ENCODE peak calls at places on chromosomes 1 and 21, in ten cellular contexts. H is type B pancreatic cell; J is fibroblast of lung; T is GM13976; D is mesothelial cell of epicardium; S is CD8-positive, alpha-beta T cell; K is IMR-90; R is NB4; B is neural progenitor cell; P is osteoblast. C is an unnamed sample.

GRCh38 chr1:198443374-198444233 is 96.9 kb downstream of the ATP6V1G3 start:
- DNase-seq in J (peak), P (peak), R (peak), K (peak), T (no peak), S (no peak), H (no peak), D (no peak), B (no peak), C (peak)

GRCh38 chr1:34982820-34983376 is 2.2 kb downstream of the TMEM35B start:
- DNase-seq in P (no peak), S (no peak), J (no peak), H (no peak), T (no peak), D (no peak), K (no peak), B (no peak), R (peak), C (no peak)

GRCh38 chr1:81512242-81512641 is 288.5 kb upstream of the ADGRL2 start:
- DNase-seq in D (no peak), T (no peak), J (no peak), H (no peak), P (no peak), K (no peak), R (no peak), B (no peak), S (no peak), C (no peak)

GRCh38 chr21:20946701-20947100 is 51.5 kb upstream of the NCAM2 start:
- DNase-seq in S (no peak), T (no peak), H (no peak), B (no peak), R (peak), K (no peak), P (no peak), J (no peak), D (no peak), C (no peak)

GRCh38 chr1:5847013-5847654 is 145.1 kb downstream of the NPHP4 start:
- DNase-seq in T (no peak), S (no peak), P (peak), K (peak), D (peak), J (peak), R (peak), B (peak), H (no peak), C (no peak)

GRCh38 chr1:59115865-59116264 is 181.0 kb upstream of the FGGY start:
- DNase-seq in P (no peak), B (no peak), K (no peak), S (no peak), R (no peak), J (no peak), D (no peak), T (no peak), H (no peak), C (no peak)

GRCh38 chr1:236066828-236067386 is 2.0 kb upstream of the NID1 start:
- DNase-seq in H (no peak), R (peak), P (no peak), D (no peak), T (peak), K (no peak), S (peak), B (no peak), J (no peak), C (no peak)

GRCh38 chr1:162851341-162851740 is 9.6 kb downstream of the CCDC190 start:
- DNase-seq in J (no peak), K (no peak), D (no peak), B (no peak), R (no peak), P (no peak), H (no peak), T (no peak), S (no peak), C (no peak)

GRCh38 chr1:117686907-117687306 is 81.1 kb downstream of the TENT5C start:
- DNase-seq in T (no peak), K (peak), S (no peak), D (no peak), H (no peak), R (no peak), B (no peak), J (peak), P (no peak), C (no peak)

GRCh38 chr1:18812540-18812939 is 46.9 kb downstream of the TAS1R2 start:
- DNase-seq in S (no peak), T (no peak), K (no peak), P (no peak), J (no peak), R (no peak), D (no peak), H (no peak), B (no peak), C (no peak)

GRCh38 chr1:7386226-7387052 is 384.7 kb upstream of the VAMP3 start:
- DNase-seq in H (peak), S (no peak), T (no peak), K (no peak), R (no peak), P (no peak), J (peak), B (no peak), D (no peak), C (no peak)

GRCh38 chr1:7299994-7300393 is 471.1 kb upstream of the VAMP3 start:
- DNase-seq in H (no peak), T (no peak), R (no peak), P (peak), D (no peak), J (peak), K (peak), S (no peak), B (no peak), C (no peak)

DNA sequence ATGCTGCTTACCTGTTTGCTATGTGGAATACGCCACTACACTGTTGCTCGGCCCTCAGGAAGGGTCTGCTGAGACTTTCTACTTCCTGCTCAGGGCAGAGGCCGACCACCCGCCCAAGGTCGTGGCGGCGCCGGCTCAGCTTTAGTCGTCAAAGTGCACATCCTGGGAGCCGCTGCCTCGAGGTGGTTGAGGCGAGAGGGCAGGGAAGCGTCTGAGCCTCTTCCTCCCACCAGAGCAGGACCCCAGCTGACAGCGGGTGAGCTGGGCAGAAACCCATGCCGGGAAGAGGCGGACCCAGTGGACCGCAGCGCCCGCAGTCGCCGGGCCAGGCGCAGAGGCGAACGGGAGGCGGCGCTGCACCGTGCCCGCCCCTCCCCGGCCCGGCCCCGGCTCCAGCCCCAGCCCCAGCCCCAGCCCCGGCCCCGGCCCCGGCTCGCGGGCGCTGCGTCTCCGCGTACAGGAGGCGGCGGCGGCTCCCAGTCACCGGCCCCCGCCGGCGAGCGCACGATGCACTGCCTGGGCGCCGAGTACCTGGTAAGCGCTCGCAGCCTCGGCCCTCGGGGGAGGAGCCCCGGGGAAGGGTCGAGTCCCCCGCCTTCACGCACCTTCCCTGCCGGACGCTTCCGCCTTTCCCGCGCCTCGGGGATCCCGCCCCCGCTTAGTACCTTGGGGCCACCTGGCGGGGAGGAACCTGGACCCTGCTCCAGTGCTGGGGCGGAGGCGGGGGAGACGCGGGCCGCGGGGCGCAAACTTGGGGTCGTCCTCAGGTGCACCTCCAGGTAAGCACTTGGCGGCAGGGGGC is at the start of gene SLC44A3:
- DNase-seq in B (peak), K (peak), H (peak), P (peak), D (peak), R (peak), T (peak), J (peak), S (no peak), C (peak)
- TF ChIP-seq CTCF in B (peak), K (peak), H (peak), P (no peak), D (no peak), R (no peak), T (no peak), J (peak), S (no peak), C (no peak)

GRCh38 chr21:46388896-46389295 is 64.9 kb downstream of the PCNT start:
- DNase-seq in B (no peak), S (no peak), R (no peak), P (peak), T (no peak), K (no peak), D (no peak), H (no peak), J (no peak), C (no peak)
- TF ChIP-seq CTCF in B (no peak), S (no peak), R (no peak), P (no peak), T (no peak), K (no peak), D (no peak), H (no peak), J (no peak), C (no peak)

GRCh38 chr1:204166237-204166636 is at the start of gene REN:
- DNase-seq in T (no peak), B (no peak), H (no peak), R (no peak), K (no peak), P (no peak), D (no peak), S (no peak), J (no peak), C (no peak)

GRCh38 chr1:204167730-204168129 is 1.6 kb upstream of the REN start:
- DNase-seq in S (no peak), B (no peak), D (no peak), J (no peak), P (no peak), T (no peak), H (no peak), K (no peak), R (no peak), C (no peak)

GRCh38 chr1:204162498-204163074 is 3.6 kb downstream of the REN start:
- DNase-seq in H (peak), J (peak), B (peak), D (peak), S (peak), P (peak), K (peak), R (peak), T (peak), C (peak)

GRCh38 chr1:204157942-204158341 is 6.1 kb upstream of the ETNK2 start:
- DNase-seq in P (no peak), D (no peak), R (no peak), B (no peak), K (no peak), H (no peak), J (no peak), S (no peak), T (no peak), C (no peak)

DNA sequence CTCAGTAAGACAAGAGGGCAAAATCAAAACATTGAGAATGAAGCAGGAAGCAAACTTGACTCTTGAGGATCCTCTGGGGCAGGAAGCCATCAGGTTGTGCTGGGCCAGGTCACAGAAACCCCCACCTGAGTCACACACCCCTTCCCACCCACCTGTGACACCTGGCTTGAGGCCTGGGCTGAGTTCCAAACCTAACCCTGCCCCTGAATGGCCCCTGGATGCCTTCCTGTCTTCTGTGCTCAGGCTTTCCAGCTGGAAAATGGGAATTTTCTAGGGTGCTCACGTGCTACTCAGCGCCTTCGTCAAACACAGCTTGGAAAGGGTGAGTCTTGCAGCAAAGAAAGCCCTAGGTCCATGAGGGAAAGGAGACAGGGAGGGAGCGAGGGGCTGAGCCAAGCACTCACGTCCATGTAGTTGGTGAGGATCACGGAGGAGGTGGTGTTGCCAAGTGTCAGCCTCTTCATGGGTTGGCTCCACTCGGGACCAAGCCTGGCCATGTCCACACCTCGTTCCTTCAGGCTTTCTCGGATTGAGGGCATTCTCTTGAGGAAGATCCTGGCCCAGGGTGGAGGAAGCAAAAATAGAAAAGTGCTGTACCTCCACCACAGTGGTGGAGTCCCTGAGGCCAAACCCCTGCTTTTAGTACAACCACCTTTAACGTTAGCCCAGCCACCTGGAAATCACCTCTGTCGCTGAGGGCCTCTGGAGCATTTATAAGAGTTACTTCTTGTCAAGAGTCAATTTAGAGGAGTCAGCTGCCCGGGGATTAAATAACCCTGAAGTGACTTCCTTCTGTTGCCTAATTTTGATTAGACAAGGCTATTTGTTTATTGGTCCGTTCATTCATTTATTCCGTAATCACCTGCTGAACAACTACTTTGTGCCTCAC is 4.3 kb downstream of the REN start:
- DNase-seq in H (no peak), J (no peak), T (no peak), R (no peak), K (no peak), B (no peak), D (no peak), S (no peak), P (no peak), C (no peak)
- TF ChIP-seq CTCF in H (no peak), J (no peak), T (no peak), R (no peak), K (no peak), B (no peak), D (no peak), S (no peak), P (no peak), C (no peak)

GRCh38 chr1:230577537-230577936 is 64.7 kb upstream of the COG2 start:
- DNase-seq in T (no peak), K (no peak), D (no peak), H (no peak), B (no peak), R (no peak), S (no peak), P (no peak), J (no peak), C (no peak)

GRCh38 chr1:230584660-230585059 is 57.6 kb upstream of the COG2 start:
- DNase-seq in H (no peak), T (no peak), B (no peak), D (no peak), P (no peak), J (no peak), S (no peak), R (no peak), K (no peak), C (no peak)

GRCh38 chr1:230587056-230587455 is 55.2 kb upstream of the COG2 start:
- DNase-seq in J (no peak), K (no peak), B (no peak), S (no peak), T (no peak), H (no peak), P (no peak), R (no peak), D (no peak), C (no peak)

GRCh38 chr1:230578621-230579020 is 63.7 kb upstream of the COG2 start:
- DNase-seq in S (no peak), B (no peak), D (no peak), R (no peak), K (no peak), T (no peak), J (no peak), P (no peak), H (no peak), C (no peak)

DNA sequence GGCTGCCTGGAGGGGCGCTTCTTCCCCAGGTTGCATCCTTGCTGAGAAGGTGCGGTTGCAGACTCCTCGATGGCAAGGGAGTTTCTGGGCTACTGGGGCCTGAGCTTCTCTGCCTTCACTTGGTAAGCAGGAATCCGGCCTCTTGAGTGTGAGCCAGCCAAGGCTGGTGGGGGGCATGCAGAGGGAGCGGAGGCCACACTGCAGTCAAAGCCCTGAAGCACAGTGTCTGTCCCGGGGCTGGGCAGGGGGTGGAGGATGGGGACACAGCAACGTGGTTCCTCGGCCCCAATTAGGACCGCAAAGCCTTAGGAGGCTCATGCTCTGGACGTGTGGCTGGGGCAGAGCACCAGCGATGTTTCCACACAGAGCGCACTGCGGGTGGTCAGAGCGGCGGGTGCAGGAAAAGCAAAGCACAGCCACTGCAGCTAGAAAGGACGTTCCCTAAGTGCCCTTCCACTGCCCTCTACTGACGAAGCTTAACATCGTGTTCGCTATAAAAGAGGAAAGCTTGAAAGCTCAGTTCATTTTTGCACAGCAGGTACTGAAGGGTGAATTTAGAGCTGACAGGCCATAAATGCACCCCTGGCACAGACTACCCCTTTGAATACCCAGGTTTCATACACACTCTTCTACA is 60.7 kb upstream of the COG2 start:
- DNase-seq in K (no peak), J (no peak), H (no peak), R (peak), T (no peak), D (no peak), P (no peak), B (peak), S (no peak), C (no peak)
- TF ChIP-seq CTCF in K (no peak), J (no peak), H (peak), R (peak), T (no peak), D (no peak), P (no peak), B (no peak), S (no peak), C (no peak)

GRCh38 chr1:241485554-241485992 is 34.0 kb downstream of the FH start:
- DNase-seq in H (no peak), D (no peak), P (no peak), R (peak), J (peak), T (peak), K (peak), S (no peak), B (peak), C (peak)
- TF ChIP-seq CTCF in H (peak), D (no peak), P (peak), R (peak), J (peak), T (peak), K (peak), S (no peak), B (peak), C (peak)

GRCh38 chr1:167052389-167052788 is 37.8 kb downstream of the GPA33 start:
- DNase-seq in P (peak), B (peak), J (no peak), K (no peak), R (no peak), D (no peak), T (no peak), S (no peak), H (no peak), C (no peak)
- TF ChIP-seq CTCF in P (peak), B (peak), J (peak), K (peak), R (peak), D (peak), T (peak), S (no peak), H (peak), C (peak)

DNA sequence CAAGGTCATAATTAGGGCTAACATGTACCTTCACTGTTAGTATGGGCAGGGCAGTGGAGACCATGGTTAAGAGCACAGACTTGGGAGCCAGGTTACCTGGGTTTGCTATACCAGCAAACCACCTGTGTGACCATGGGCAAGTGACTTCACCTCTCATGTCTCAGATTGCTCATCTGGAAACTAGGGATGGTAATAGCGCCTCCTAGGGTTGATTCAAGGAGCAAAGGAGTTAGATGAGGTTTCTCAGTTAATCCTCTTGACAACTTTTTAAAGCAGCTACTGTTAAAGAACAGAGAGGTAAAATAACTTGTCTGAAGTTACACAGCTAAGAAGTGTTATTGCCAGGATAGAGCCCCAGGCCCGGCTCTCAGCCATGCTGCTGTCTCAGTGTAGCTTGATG is 790 bp upstream of the MATN1 start:
- DNase-seq in T (no peak), D (no peak), P (peak), H (no peak), K (no peak), R (no peak), S (no peak), B (no peak), J (no peak), C (no peak)
- TF ChIP-seq CTCF in T (no peak), D (no peak), P (no peak), H (peak), K (peak), R (peak), S (no peak), B (peak), J (no peak), C (peak)

C was measured in Calu3.